ENCODE peak calls at places on chromosomes 11 and 22, in four cellular contexts. O is mucosa of descending colon, X is adipocyte, C is osteoblast. M is an unnamed sample. For H3K9me3, the result is how much of the 10 kb centered on the place peaks cover.

GRCh38 chr22:26439559-26439958 is 10.5 kb downstream of the ASPHD2 start:
- DNase-seq in C (no peak), X (no peak), O (no peak), M (no peak)

GRCh38 chr22:40890881-40891280 is 29.0 kb upstream of the DNAJB7 start:
- DNase-seq in C (no peak), X (peak), O (no peak), M (no peak)

GRCh38 chr11:95764267-95764898 is 25.2 kb downstream of the FAM76B start:
- DNase-seq in C (peak), X (peak), O (no peak), M (no peak)

GRCh38 chr11:67271548-67272284 is 5.4 kb downstream of the GRK2 start:
- DNase-seq in O (peak), X (no peak), C (peak), M (peak)

GRCh38 chr11:128483211-128483788 is 104.1 kb downstream of the ETS1 start:
- DNase-seq in C (no peak), X (no peak), O (no peak), M (no peak)

GRCh38 chr11:6705905-6706535 is 22.9 kb upstream of the MRPL17 start:
- DNase-seq in C (peak), O (no peak), X (peak), M (peak)

GRCh38 chr11:75812542-75813040 is 2.4 kb upstream of the UVRAG start:
- DNase-seq in C (no peak), X (no peak), O (no peak), M (no peak)

GRCh38 chr22:43289976-43290663 is 53.1 kb downstream of the SCUBE1 start:
- DNase-seq in O (no peak), X (peak), C (no peak), M (no peak)

GRCh38 chr22:24969588-24970301 is 17.2 kb downstream of the KIAA1671 start:
- DNase-seq in O (no peak), C (peak), X (peak), M (no peak)

GRCh38 chr11:9489366-9489765 is 28.6 kb downstream of the ZNF143 start:
- DNase-seq in O (no peak), C (peak), X (peak), M (no peak)

GRCh38 chr22:19709063-19709769 is 5.1 kb upstream of the SEPTIN5 start:
- DNase-seq in X (no peak), C (peak), O (no peak), M (peak)

GRCh38 chr11:121500717-121501116 is 48.0 kb upstream of the SORL1-AS1 start:
- DNase-seq in O (no peak), C (no peak), X (no peak), M (no peak)
- H3K9me3 ChIP-seq in O (under half), C (under half), X (under half), M (under half)

GRCh38 chr11:99425596-99425995 is 404.8 kb downstream of the CNTN5 start:
- DNase-seq in O (no peak), X (no peak), C (no peak), M (no peak)
- H3K9me3 ChIP-seq in O (under half), X (under half), C (under half), M (under half)

GRCh38 chr11:35043933-35044332 is 95.0 kb upstream of the CD44 start:
- DNase-seq in X (no peak), C (no peak), O (no peak), M (no peak)
- H3K9me3 ChIP-seq in X (under half), C (under half), O (under half), M (under half)

DNA sequence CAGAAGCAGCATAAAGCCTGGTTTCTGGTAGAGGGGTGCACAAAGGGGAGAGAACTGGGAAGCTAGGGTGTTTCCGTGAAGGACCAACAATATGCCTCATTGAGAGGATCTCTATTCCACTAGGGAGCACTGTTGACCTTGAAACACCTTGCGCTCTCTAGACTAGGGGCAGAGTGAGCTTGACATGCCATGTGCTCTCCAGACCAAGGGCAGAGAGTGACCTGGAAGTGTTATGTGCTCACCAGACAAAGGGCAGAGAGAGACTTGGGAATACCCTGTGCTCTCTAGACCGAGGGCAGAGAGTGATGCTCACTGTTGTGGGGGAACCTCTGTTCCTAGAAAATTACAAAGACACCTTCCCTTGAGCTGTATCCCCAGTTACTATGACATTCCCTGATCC is 15.2 kb upstream of the EI24 start:
- DNase-seq in X (no peak), O (no peak), C (no peak), M (no peak)
- H3K9me3 ChIP-seq in X (under half), O (under half), C (under half), M (under half)

GRCh38 chr22:11613898-11614755 is 3913.9 kb upstream of the OR11H1 start:
- DNase-seq in X (no peak), O (no peak), C (peak), M (no peak)

DNA sequence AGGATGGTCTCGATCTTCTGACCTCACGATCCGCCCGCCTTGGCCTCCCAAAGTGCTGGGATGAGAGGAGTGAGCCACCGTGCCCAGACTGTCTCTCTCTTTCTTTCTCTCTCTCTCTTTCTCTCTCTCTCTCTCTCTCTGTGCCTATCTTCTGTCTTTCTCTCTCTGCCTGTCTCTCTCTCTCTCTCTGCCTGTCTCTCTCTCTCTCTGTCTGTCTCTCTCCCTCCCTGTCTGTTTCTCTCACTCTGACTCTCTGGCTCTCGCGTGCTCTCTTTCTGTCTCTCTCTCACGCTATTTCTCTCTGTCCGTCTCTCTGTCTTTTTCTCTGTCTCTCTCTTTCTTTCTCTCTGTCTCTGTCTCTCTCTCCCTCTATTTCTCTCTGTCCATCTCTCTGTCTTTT is 3911.2 kb upstream of the OR11H1 start:
- DNase-seq in C (no peak), O (no peak), X (no peak), M (no peak)
- H3K9me3 ChIP-seq in C (under half), O (half or more), X (under half), M (under half)

GRCh38 chr11:54930930-54931329 is 224.3 kb downstream of the OR4A5 start:
- DNase-seq in X (no peak), C (no peak), O (no peak), M (no peak)

DNA sequence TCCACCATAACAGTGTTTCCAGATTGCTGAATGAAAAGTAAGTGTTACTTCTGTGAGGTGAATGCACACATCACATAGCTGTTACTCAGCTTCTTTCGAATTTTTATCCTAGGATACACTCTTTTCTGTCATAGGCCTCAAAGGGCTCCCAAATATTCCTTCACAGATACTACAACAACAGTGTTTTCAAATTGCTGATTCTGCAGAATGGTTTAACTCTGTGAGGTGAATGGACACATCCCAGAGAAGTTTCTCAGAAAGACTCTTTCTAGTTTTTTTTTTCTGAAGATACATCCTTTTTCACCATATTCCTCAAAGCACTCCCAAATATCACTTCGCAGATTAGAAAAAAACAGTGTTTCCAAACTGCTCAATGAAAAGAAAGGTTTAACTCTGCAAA is 221.1 kb downstream of the OR4A5 start:
- DNase-seq in X (no peak), O (no peak), C (no peak), M (no peak)
- H3K9me3 ChIP-seq in X (half or more), O (half or more), C (under half), M (under half)

DNA sequence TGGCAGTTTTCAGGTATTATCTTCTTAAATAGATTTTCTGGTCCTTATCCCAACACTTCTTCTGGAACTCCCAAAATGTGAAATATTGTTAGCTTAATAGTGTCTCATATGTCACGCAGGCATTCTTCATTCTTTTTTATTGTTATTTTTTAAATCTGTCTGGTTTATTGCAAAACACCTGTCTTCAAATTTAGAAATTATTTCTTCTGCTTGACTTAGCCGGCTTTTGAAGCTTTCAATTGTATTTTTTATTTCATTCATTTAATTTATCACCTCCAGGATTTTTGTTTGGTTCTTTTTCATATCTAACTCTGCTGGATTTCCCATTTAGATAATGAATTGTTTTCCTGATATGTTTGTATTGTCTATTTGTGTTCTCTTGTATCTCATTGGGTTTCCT is 49.9 kb downstream of the KCNQ1OT1 start:
- DNase-seq in X (no peak), O (no peak), C (no peak), M (no peak)
- H3K9me3 ChIP-seq in X (half or more), O (half or more), C (under half), M (under half)

M was measured in pancreas.